ENCODE peak calls at places on chromosomes 13 and 19, in ten cellular contexts. J is NCI-H1694 treated with DMSO at 0.1 percent for 48 hours; O is endothelial cell; F is astrocyte of the hippocampus; M is body of pancreas; T is EL; G is AG08396; I is HepG2; S is MM.1S; C is stimulated activated CD8-positive, alpha-beta memory T cell treated with anti-CD3 and anti-CD28 coated beads, Interleukin-15, amount 100 ng/mL, for 24 hours. K is an unnamed sample.

GRCh38 chr13:76552807-76553206 is 333.4 kb downstream of the KCTD12 start:
- DNase-seq in C (no peak), O (no peak), T (no peak), I (no peak), G (no peak), M (no peak), J (no peak), S (no peak), F (no peak), K (no peak)

GRCh38 chr13:19056984-19057490 is 124.6 kb downstream of the TUBA3C start:
- DNase-seq in F (no peak), T (no peak), J (no peak), O (no peak), G (no peak), M (no peak), C (no peak), S (no peak), I (no peak), K (no peak)

GRCh38 chr13:38385152-38385891 is 35.7 kb downstream of the UFM1 start:
- DNase-seq in M (no peak), T (no peak), F (no peak), I (no peak), O (no peak), J (no peak), S (no peak), C (no peak), G (no peak), K (no peak)

GRCh38 chr13:31846984-31847752 is 107.8 kb downstream of the RXFP2 start:
- DNase-seq in J (no peak), T (peak), I (no peak), S (no peak), G (no peak), O (no peak), C (no peak), M (no peak), F (no peak), K (peak)

GRCh38 chr13:33917135-33917534 is 99.2 kb downstream of the RFC3 start:
- DNase-seq in M (no peak), I (no peak), F (no peak), J (no peak), S (no peak), G (no peak), O (no peak), T (no peak), C (no peak), K (no peak)

GRCh38 chr19:1132625-1133383 is 29.0 kb downstream of the GPX4 start:
- DNase-seq in T (no peak), C (no peak), S (peak), J (no peak), G (no peak), M (no peak), I (no peak), F (peak), O (no peak), K (no peak)

GRCh38 chr19:13961826-13962737 is 9.8 kb downstream of the DCAF15 start:
- DNase-seq in J (no peak), O (no peak), C (no peak), T (peak), M (no peak), F (peak), G (peak), S (no peak), I (no peak), K (no peak)

GRCh38 chr19:46951236-46951986 is 68.2 kb upstream of the NPAS1 start:
- DNase-seq in I (peak), M (no peak), C (no peak), G (peak), O (no peak), F (peak), J (no peak), S (no peak), T (peak), K (no peak)

GRCh38 chr13:51950722-51951121 is 60.5 kb downstream of the ATP7B start:
- DNase-seq in M (no peak), S (no peak), J (no peak), I (no peak), C (no peak), F (no peak), O (no peak), T (no peak), G (no peak), K (no peak)

GRCh38 chr19:54523403-54523802 is 20.8 kb downstream of the LAIR2 start:
- DNase-seq in F (no peak), J (no peak), I (no peak), T (peak), G (peak), M (no peak), C (no peak), O (no peak), S (no peak), K (peak)

GRCh38 chr13:112934075-112934474 is 34.9 kb upstream of the MCF2L start:
- DNase-seq in C (no peak), I (no peak), F (no peak), S (no peak), J (no peak), O (no peak), T (no peak), M (no peak), G (no peak), K (no peak)

GRCh38 chr13:88979465-88980180 is 1308.5 kb downstream of the SLITRK5 start:
- DNase-seq in I (no peak), T (no peak), J (no peak), C (no peak), F (peak), G (no peak), S (peak), M (no peak), O (no peak), K (no peak)

GRCh38 chr19:13146763-13147563 is 3.2 kb downstream of the STX10 start:
- DNase-seq in M (peak), I (no peak), J (no peak), F (no peak), O (no peak), G (no peak), C (no peak), S (no peak), T (peak), K (no peak)

GRCh38 chr13:75308222-75308621 is 173.7 kb downstream of the TBC1D4 start:
- DNase-seq in T (no peak), C (no peak), O (no peak), F (no peak), I (no peak), M (no peak), G (no peak), S (no peak), J (no peak), K (no peak)

GRCh38 chr13:32105653-32106313 is 74.2 kb downstream of the FRY start:
- DNase-seq in G (no peak), C (no peak), T (no peak), F (no peak), I (no peak), J (no peak), S (no peak), M (no peak), O (no peak), K (no peak)

K was measured in HTR-8/SVneo.